ENCODE peak calls at places on chromosomes 2 and 18, in seven cellular contexts. One of them, this sample, is unnamed.
A peak's percentile ranks its signal among the peaks of the same experiment; 100 is the strongest.

GRCh38 chr2:235216901-235217300 is 265.1 kb downstream of the SH3BP4 start:
- DNase-seq in uterus: no peak
- DNase-seq in CD4-positive, alpha-beta T cell: no peak
- DNase-seq in fibroblast of mammary gland: peak; percentile 35
- DNase-seq in endothelial cell: no peak
- DNase-seq in HCT116: no peak
- DNase-seq in NB4: peak; percentile 72
- DNase-seq in this sample: no peak

GRCh38 chr2:184793196-184793595 is 194.9 kb downstream of the ZNF804A start:
- DNase-seq in uterus: no peak
- DNase-seq in endothelial cell: no peak
- DNase-seq in NB4: no peak
- DNase-seq in CD4-positive, alpha-beta T cell: no peak
- DNase-seq in HCT116: no peak
- DNase-seq in fibroblast of mammary gland: peak; percentile 0
- DNase-seq in this sample: no peak

GRCh38 chr18:52682260-52682659 is 342.3 kb downstream of the DCC start:
- DNase-seq in endothelial cell: peak; percentile 16
- DNase-seq in NB4: no peak
- DNase-seq in fibroblast of mammary gland: no peak
- DNase-seq in CD4-positive, alpha-beta T cell: no peak
- DNase-seq in HCT116: no peak
- DNase-seq in uterus: no peak
- DNase-seq in this sample: no peak

GRCh38 chr2:219497495-219498279 is 1.0 kb upstream of the GMPPA start:
- DNase-seq in fibroblast of mammary gland: peak; percentile 73
- DNase-seq in HCT116: peak; percentile 56
- DNase-seq in NB4: peak; percentile 76
- DNase-seq in uterus: peak; percentile 94
- DNase-seq in CD4-positive, alpha-beta T cell: no peak
- DNase-seq in endothelial cell: peak; percentile 65
- DNase-seq in this sample: peak; percentile 27

GRCh38 chr2:191899442-191899841 is 52.6 kb upstream of the CAVIN2 start:
- DNase-seq in CD4-positive, alpha-beta T cell: no peak
- DNase-seq in uterus: peak; percentile 47
- DNase-seq in NB4: no peak
- DNase-seq in endothelial cell: no peak
- DNase-seq in HCT116: no peak
- DNase-seq in fibroblast of mammary gland: peak; percentile 98
- DNase-seq in this sample: no peak

GRCh38 chr2:37634914-37635358 is 36.5 kb downstream of the CDC42EP3 start:
- DNase-seq in HCT116: no peak
- DNase-seq in CD4-positive, alpha-beta T cell: no peak
- DNase-seq in uterus: no peak
- DNase-seq in endothelial cell: no peak
- DNase-seq in NB4: no peak
- DNase-seq in fibroblast of mammary gland: no peak
- DNase-seq in this sample: no peak

GRCh38 chr2:195445639-195446038 is 211.4 kb upstream of the SLC39A10 start:
- DNase-seq in fibroblast of mammary gland: peak; percentile 3
- DNase-seq in endothelial cell: no peak
- DNase-seq in NB4: no peak
- DNase-seq in uterus: no peak
- DNase-seq in HCT116: no peak
- DNase-seq in CD4-positive, alpha-beta T cell: no peak
- DNase-seq in this sample: no peak

GRCh38 chr2:230697676-230698075 is 15.0 kb upstream of the CAB39 start:
- DNase-seq in NB4: no peak
- DNase-seq in CD4-positive, alpha-beta T cell: no peak
- DNase-seq in fibroblast of mammary gland: no peak
- DNase-seq in HCT116: peak; percentile 79
- DNase-seq in endothelial cell: no peak
- DNase-seq in uterus: no peak
- DNase-seq in this sample: no peak

GRCh38 chr2:26344581-26345283 is 1.2 kb upstream of the SELENOI start:
- DNase-seq in HCT116: peak; percentile 73
- DNase-seq in CD4-positive, alpha-beta T cell: no peak
- DNase-seq in fibroblast of mammary gland: peak; percentile 55
- DNase-seq in NB4: peak; percentile 39
- DNase-seq in endothelial cell: no peak
- DNase-seq in uterus: peak; percentile 24
- DNase-seq in this sample: no peak

GRCh38 chr2:200966770-200967169 is 3.3 kb upstream of the ORC2 start:
- DNase-seq in endothelial cell: no peak
- DNase-seq in HCT116: peak; percentile 46
- DNase-seq in uterus: no peak
- DNase-seq in fibroblast of mammary gland: peak; percentile 93
- DNase-seq in CD4-positive, alpha-beta T cell: no peak
- DNase-seq in NB4: peak; percentile 90
- DNase-seq in this sample: no peak

DNA sequence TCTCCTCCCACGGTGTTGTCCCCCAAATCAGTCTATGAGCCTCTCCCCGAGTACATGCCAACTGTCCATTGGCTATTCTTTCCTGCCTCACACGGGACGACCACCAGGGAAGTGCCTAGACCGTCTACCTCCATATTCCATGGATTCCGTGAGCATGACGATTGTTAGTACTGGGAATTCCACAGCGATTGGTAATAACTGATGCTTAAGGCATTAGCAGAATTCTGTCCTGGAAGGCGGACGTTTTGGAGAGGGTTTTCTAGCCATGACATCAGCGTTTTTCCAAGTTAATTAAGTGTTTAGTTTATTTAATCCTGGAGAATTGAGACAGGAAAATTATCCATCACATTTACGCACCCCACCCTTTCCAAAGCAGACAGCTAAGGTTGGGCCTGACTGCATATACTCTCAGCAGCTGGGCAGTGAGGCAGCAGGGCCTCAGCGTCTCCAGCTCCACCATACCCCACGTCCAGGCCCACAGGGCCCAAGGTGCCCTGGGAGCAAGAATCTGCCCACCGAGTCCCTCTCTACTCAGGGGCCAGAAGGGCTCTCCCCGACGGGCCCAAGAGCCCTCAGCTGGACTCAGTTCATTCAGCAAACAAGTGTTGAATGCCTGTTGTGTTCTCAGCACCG is 126.4 kb downstream of the SEPTIN10 start:
- DNase-seq in uterus: no peak
- DNase-seq in endothelial cell: no peak
- DNase-seq in HCT116: no peak
- DNase-seq in NB4: no peak
- DNase-seq in CD4-positive, alpha-beta T cell: no peak
- DNase-seq in fibroblast of mammary gland: peak; percentile 26
- DNase-seq in this sample: no peak
- TF ChIP-seq CTCF in uterus: no peak
- TF ChIP-seq CTCF in endothelial cell: no peak
- TF ChIP-seq CTCF in HCT116: no peak
- TF ChIP-seq CTCF in NB4: no peak
- TF ChIP-seq CTCF in CD4-positive, alpha-beta T cell: no peak
- TF ChIP-seq CTCF in fibroblast of mammary gland: no peak
- TF ChIP-seq CTCF in this sample: no peak

DNA sequence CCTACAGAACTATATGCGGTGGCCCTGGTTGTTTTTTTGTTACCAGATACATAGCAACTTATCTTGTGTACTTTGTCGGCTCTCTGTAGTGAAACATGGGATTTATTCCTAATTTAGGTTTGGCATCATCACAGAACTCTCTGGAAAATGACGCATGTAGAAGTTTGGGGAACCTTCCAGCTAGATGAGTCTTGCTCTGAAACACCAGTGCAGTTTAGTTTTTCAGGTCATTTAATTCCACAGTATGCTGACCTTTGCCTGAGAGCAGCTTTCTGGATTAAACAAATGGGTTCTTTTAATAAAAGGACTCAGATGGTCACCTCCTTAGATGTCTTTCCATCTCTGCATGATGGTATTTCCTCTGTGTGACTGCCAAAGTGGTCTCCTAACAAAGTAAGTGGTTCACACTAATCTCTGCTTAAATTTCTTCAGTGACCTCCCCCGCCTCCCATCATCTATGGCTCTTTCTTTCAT is 39.9 kb downstream of the MYO3B start:
- DNase-seq in fibroblast of mammary gland: peak; percentile 84
- DNase-seq in uterus: no peak
- DNase-seq in CD4-positive, alpha-beta T cell: no peak
- DNase-seq in endothelial cell: no peak
- DNase-seq in HCT116: no peak
- DNase-seq in NB4: no peak
- DNase-seq in this sample: no peak
- TF ChIP-seq CTCF in fibroblast of mammary gland: no peak
- TF ChIP-seq CTCF in uterus: no peak
- TF ChIP-seq CTCF in CD4-positive, alpha-beta T cell: no peak
- TF ChIP-seq CTCF in endothelial cell: no peak
- TF ChIP-seq CTCF in HCT116: no peak
- TF ChIP-seq CTCF in NB4: no peak
- TF ChIP-seq CTCF in this sample: no peak

GRCh38 chr2:80091237-80091636 is 213.3 kb downstream of the LRRTM1 start:
- DNase-seq in CD4-positive, alpha-beta T cell: no peak
- DNase-seq in NB4: no peak
- DNase-seq in endothelial cell: no peak
- DNase-seq in HCT116: no peak
- DNase-seq in uterus: no peak
- DNase-seq in fibroblast of mammary gland: no peak
- DNase-seq in this sample: no peak

DNA sequence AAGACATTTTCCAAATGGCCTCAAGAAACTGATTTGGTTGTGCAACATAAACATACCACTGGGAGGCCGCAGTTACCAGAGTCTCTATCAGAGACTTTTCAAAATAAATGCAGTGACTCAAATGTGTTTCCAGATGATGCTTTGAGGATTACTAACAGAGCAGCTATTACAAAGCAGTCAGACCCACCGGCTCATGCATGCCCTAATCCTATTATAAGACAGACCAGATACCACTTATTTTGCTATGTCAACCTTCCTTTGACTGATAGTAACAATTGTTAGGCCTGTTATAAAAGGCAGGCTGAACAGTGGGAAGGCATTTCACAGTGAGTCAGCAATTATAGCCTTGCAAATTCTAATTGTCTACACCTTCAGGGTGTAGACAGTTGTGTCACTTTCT is 217.7 kb downstream of the LRRTM1 start:
- DNase-seq in fibroblast of mammary gland: peak; percentile 81
- DNase-seq in HCT116: no peak
- DNase-seq in CD4-positive, alpha-beta T cell: no peak
- DNase-seq in NB4: no peak
- DNase-seq in endothelial cell: no peak
- DNase-seq in uterus: no peak
- DNase-seq in this sample: no peak
- TF ChIP-seq CTCF in fibroblast of mammary gland: peak; percentile 39
- TF ChIP-seq CTCF in HCT116: no peak
- TF ChIP-seq CTCF in CD4-positive, alpha-beta T cell: no peak
- TF ChIP-seq CTCF in NB4: no peak
- TF ChIP-seq CTCF in endothelial cell: no peak
- TF ChIP-seq CTCF in uterus: no peak
- TF ChIP-seq CTCF in this sample: no peak

GRCh38 chr18:41529093-41529492 is 425.9 kb upstream of the PIK3C3 start:
- DNase-seq in fibroblast of mammary gland: no peak
- DNase-seq in CD4-positive, alpha-beta T cell: no peak
- DNase-seq in endothelial cell: no peak
- DNase-seq in HCT116: no peak
- DNase-seq in NB4: no peak
- DNase-seq in uterus: no peak
- DNase-seq in this sample: no peak

GRCh38 chr18:41530959-41531358 is 424.1 kb upstream of the PIK3C3 start:
- DNase-seq in CD4-positive, alpha-beta T cell: no peak
- DNase-seq in HCT116: no peak
- DNase-seq in uterus: no peak
- DNase-seq in NB4: no peak
- DNase-seq in fibroblast of mammary gland: no peak
- DNase-seq in endothelial cell: no peak
- DNase-seq in this sample: no peak

GRCh38 chr18:41537666-41538065 is 417.4 kb upstream of the PIK3C3 start:
- DNase-seq in NB4: no peak
- DNase-seq in uterus: no peak
- DNase-seq in CD4-positive, alpha-beta T cell: no peak
- DNase-seq in fibroblast of mammary gland: no peak
- DNase-seq in HCT116: no peak
- DNase-seq in endothelial cell: no peak
- DNase-seq in this sample: no peak

DNA sequence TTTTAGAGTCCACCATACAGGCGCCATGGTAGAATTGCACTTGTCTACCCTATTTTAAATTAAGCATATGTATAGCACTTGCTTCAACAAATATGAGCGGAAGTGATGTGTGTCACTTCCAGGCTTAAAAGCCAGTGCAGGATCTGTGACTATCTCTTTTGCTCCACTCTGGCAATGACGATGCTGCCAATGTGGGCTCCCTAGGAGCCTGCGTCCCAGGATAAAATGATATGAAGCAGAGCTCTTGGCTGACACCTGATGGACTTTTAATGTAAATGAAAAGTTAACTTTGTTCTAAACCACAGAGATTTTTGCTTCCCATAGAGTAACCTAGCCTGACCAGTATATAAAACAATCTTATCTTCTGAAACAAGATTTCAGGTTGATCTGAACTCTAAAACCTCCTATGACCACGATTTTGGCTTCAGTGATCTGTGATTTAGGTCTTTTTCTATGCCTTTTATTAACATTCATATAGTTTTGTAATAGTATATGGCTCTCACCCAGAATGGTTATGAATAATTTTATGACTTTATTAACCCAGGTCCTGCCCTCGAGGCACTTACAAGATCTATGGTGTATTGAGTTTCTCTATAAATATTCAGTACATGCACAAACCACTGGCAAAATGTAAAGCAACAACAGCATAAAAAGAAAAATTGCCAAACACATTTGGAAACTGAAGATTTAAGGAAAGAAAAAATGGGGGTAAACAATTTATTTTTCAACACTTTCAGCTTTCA is 422.5 kb upstream of the PIK3C3 start:
- DNase-seq in endothelial cell: peak; percentile 5
- DNase-seq in HCT116: no peak
- DNase-seq in NB4: peak; percentile 11
- DNase-seq in CD4-positive, alpha-beta T cell: no peak
- DNase-seq in fibroblast of mammary gland: no peak
- DNase-seq in uterus: no peak
- DNase-seq in this sample: no peak
- TF ChIP-seq CTCF in endothelial cell: no peak
- TF ChIP-seq CTCF in HCT116: no peak
- TF ChIP-seq CTCF in NB4: no peak
- TF ChIP-seq CTCF in CD4-positive, alpha-beta T cell: no peak
- TF ChIP-seq CTCF in fibroblast of mammary gland: no peak
- TF ChIP-seq CTCF in uterus: no peak
- TF ChIP-seq CTCF in this sample: no peak

GRCh38 chr2:85737961-85738360 is 15.8 kb upstream of the ATOH8 start:
- DNase-seq in NB4: no peak
- DNase-seq in fibroblast of mammary gland: peak; percentile 49
- DNase-seq in uterus: no peak
- DNase-seq in CD4-positive, alpha-beta T cell: no peak
- DNase-seq in endothelial cell: no peak
- DNase-seq in HCT116: no peak
- DNase-seq in this sample: no peak
- TF ChIP-seq CTCF in NB4: no peak
- TF ChIP-seq CTCF in fibroblast of mammary gland: no peak
- TF ChIP-seq CTCF in uterus: no peak
- TF ChIP-seq CTCF in CD4-positive, alpha-beta T cell: no peak
- TF ChIP-seq CTCF in endothelial cell: no peak
- TF ChIP-seq CTCF in HCT116: no peak
- TF ChIP-seq CTCF in this sample: no peak